ENCODE peak calls at places on chromosomes 1 and 21, in four cellular contexts. Y is sigmoid colon, A is GM13977, J is GM06990. R is an unnamed sample.
A peak's percentile ranks its signal among the peaks of the same experiment; 100 is the strongest.

GRCh38 chr21:22743085-22743484 is 1744.9 kb downstream of the NCAM2 start:
- DNase-seq in J (no peak), Y (no peak), A (no peak), R (no peak)

GRCh38 chr1:66489146-66489545 is 44.8 kb upstream of the SGIP1 start:
- DNase-seq in Y (no peak), A (no peak), J (no peak), R (no peak)

GRCh38 chr21:27422435-27422834 is 455.5 kb upstream of the ADAMTS5 start:
- DNase-seq in Y (no peak), A (no peak), J (no peak), R (no peak)

GRCh38 chr21:31671146-31671716 is 11.7 kb downstream of the SOD1 start:
- DNase-seq in Y (no peak), A (no peak), J (no peak), R (no peak)

GRCh38 chr1:68615303-68615702 is 118.4 kb upstream of the DEPDC1 start:
- DNase-seq in Y (no peak), A (no peak), J (no peak), R (no peak)

GRCh38 chr1:246554201-246554600 is 11.9 kb downstream of the TFB2M start:
- DNase-seq in A (no peak), J (no peak), Y (no peak), R (no peak)

GRCh38 chr1:92707709-92708108 is 77.2 kb downstream of the EVI5 start:
- DNase-seq in J (no peak), A (no peak), Y (no peak), R (no peak)

GRCh38 chr1:147719029-147719703 is 41.2 kb downstream of the GJA5 start:
- DNase-seq in Y (no peak), A (no peak), J (no peak), R (no peak)

GRCh38 chr1:15945011-15945831 is 30.7 kb downstream of the ZBTB17 start:
- DNase-seq in A (no peak), J (no peak), Y (no peak), R (peak; percentile 15)

GRCh38 chr1:223704921-223705878 is 7.1 kb upstream of the CAPN2 start:
- DNase-seq in J (no peak), A (no peak), Y (no peak), R (no peak)

GRCh38 chr1:76190749-76191424 is 116.3 kb downstream of the ST6GALNAC3 start:
- DNase-seq in J (peak; percentile 1), A (peak; percentile 9), Y (no peak), R (no peak)

GRCh38 chr21:38993561-38993960 is 187.8 kb downstream of the ETS2 start:
- DNase-seq in Y (peak; percentile 80), A (no peak), J (no peak), R (no peak)

GRCh38 chr1:41418868-41419583 is 57.8 kb downstream of the FOXO6 start:
- DNase-seq in Y (peak; percentile 79), J (no peak), A (no peak), R (no peak)

GRCh38 chr1:2592672-2593071 is 6.1 kb downstream of the PRXL2B start:
- DNase-seq in J (no peak), Y (peak; percentile 57), A (no peak), R (no peak)

GRCh38 chr1:5644281-5645134 is 347.7 kb downstream of the NPHP4 start:
- DNase-seq in J (no peak), A (no peak), Y (no peak), R (no peak)

GRCh38 chr1:221875004-221875330 is 133.1 kb upstream of the DUSP10 start:
- DNase-seq in A (no peak), J (no peak), Y (no peak), R (no peak)

DNA sequence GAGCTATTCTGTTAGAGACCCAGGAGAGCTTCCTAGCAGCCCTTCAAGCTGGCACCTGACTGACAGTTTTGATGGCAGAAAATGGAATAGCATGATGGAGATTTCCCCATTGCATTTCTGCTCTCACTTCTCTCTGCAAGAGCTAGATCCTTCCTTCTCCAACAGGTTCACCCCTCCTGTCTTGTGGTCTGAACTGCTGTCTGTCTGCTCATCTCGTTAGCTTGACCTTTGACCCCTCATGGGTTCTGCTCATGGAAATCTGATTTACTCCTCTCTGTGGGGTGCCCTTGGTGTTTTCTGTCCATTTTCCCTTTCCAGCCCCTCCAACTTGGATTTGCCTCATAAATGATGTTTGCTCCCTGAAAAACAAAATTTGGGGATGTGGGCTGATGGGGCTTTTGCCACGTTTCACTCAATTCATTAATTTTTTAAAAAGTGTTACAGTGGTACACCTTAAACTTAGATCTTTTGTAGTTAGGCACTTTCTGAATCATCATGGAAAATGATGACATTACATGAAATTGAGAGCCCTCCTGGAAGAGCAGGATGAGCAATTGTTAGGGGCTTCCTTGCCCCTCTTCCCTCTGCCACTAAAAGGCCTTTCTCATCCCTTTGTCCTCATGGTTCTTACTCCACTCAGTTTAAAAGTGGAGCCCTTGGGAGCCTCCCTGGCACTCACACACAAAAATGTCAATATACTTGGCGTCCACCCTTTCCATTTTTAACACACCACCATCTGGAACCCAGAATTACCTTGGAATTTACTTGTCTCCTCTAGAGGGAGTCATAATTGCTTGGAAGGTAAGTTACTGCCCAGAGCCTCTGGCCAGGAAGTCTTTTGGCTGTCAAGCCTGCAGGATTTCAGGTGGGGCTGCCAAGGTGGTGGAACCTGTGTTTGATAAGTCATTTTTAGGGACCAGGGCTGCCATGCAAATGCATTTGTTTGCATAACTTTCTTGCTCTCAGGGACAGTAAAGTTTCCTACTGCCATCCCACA is 31.9 kb upstream of the IL19 start:
- DNase-seq in J (no peak), Y (no peak), A (peak; percentile 31), R (no peak)
- TF ChIP-seq CTCF in J (peak; percentile 26), Y (no peak), A (peak; percentile 34), R (peak; percentile 40)

DNA sequence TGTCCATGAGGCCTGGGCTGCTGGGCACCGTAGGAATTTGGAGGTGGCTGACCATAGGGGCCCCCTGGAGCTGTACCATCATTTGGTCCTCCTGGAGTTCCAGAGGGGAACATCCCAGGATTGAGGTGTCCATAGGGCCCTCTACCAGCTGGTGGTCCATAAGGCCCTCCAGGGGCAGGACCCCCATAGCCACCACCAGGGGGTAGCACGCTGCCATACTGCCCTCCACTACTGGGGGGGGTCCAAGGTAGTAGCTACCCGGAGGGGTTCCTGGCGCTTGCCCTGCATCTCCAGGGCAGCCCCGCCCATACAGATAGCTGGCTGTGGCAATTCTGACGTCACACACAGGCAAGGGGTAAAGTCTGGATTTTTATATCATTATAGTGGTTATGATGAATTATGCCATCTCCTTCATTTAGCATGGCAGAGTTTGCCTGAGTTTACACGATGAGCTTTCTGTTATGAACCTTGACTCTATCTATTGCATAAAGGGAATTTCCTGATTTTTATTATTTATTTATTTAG is 13.2 kb downstream of the MDM4 start:
- DNase-seq in Y (no peak), J (no peak), A (no peak), R (no peak)
- TF ChIP-seq CTCF in Y (no peak), J (peak; percentile 14), A (peak; percentile 27), R (no peak)

GRCh38 chr1:14363707-14364413 is 234.6 kb upstream of the KAZN start:
- DNase-seq in Y (no peak), A (no peak), J (no peak), R (no peak)
- TF ChIP-seq CTCF in Y (no peak), A (no peak), J (peak; percentile 9), R (no peak)

DNA sequence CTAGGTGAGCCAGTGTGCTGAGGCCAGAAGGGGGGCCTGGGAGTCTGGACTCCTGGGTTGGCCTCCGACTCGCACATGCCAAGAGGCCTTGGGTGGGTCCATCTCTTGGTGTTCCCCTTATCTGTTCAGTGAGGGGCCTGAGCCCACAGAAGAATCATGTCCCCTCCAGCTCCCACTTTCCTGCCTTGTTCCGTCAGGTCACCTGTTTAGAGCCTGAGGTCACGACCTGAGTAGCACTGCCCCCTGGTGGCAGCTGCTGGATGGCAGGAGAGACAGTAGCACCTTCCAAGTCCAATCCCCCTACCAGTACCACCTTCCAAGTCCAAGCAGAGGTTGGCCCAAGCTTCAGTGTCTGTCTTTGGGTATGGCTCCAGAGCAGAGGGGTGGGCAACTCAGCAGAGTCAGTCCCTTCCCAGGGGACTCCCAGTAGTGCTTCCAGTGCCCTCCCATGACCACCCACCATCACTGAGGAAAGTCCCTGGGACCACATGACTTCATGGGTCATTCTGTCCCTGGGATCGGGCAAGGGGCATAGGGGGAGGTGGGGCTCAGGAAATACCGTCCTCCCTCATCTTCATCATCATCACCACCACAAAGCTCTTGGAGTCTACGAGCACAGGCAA is 241.7 kb downstream of the TRABD2B start:
- DNase-seq in Y (no peak), A (peak; percentile 61), J (no peak), R (peak; percentile 73)
- TF ChIP-seq CTCF in Y (no peak), A (peak; percentile 81), J (peak; percentile 89), R (peak; percentile 68)

DNA sequence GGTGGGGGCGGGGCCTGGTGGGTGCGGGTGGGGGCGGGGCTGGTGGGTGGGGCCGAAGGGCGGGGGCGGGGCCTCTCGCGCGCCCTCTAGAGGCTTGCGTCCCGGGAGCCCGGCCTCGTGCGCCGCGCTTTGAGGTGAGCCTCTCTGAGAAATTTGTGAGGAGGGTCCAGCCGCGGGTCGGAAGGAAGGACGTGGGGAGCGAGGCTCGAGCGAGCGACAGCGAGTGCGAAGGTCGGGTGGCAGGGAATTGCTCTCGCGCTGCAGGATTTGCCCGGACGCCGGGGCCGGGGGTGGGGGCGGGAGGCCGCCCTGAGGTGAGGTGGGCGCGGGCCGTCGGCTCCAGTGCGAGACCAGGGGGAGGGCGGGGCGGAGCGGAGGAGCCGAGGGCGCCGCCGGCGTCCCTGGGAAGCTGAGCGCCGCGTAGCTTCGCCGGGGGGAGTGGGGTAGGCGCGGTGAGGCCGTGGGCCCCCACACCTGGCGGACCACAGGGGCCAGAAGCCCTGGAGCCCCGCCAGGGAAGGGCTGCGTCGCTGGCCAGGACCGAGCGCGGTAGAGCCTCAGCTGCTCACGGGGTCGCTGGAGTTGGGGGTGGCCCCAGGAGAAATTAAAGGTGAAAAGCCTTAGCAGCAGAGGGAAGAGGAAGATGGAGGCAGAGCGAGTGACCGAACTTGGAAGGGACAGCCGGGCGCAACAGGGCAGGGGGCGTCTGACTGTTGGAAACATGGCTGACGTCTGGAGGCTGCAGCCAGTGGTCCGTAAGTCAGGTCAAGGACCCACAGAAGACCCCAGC is 754 bp upstream of the LSS start:
- DNase-seq in Y (peak; percentile 74), J (no peak), A (no peak), R (no peak)
- TF ChIP-seq CTCF in Y (no peak), J (peak; percentile 70), A (peak; percentile 69), R (peak; percentile 61)

GRCh38 chr1:22018583-22019559 is 17.4 kb downstream of the CELA3A start:
- DNase-seq in J (no peak), A (peak; percentile 73), Y (peak; percentile 71), R (peak; percentile 67)
- TF ChIP-seq CTCF in J (peak; percentile 54), A (peak; percentile 46), Y (no peak), R (peak; percentile 21)

GRCh38 chr1:184691719-184692324 is 62.8 kb downstream of the EDEM3 start:
- DNase-seq in J (no peak), Y (no peak), A (no peak), R (no peak)
- TF ChIP-seq CTCF in J (peak; percentile 66), Y (peak; percentile 11), A (peak; percentile 55), R (peak; percentile 57)

R was measured in GM10248.